ENCODE peak calls at places on chromosome 6, in nine cellular contexts. P, A, W, K, G, C, X, B and V are unnamed samples.
A peak's percentile ranks its signal among the peaks of the same experiment; 100 is the strongest.

GRCh38 chr6:52647199-52647598 is 23.7 kb upstream of the TMEM14A start:
- DNase-seq in P (no peak), A (no peak), W (no peak), K (no peak), G (peak; percentile 78), C (no peak), X (no peak), B (no peak), V (no peak)

GRCh38 chr6:153595903-153596302 is 443.1 kb upstream of the OPRM1 start:
- DNase-seq in P (no peak), A (no peak), W (no peak), K (no peak), G (peak; percentile 59), C (no peak), X (no peak), B (no peak), V (no peak)

GRCh38 chr6:145964948-145965366 is 799 bp upstream of the SHPRH start:
- DNase-seq in P (no peak), A (no peak), W (no peak), K (no peak), G (peak; percentile 16), C (no peak), X (no peak), B (no peak), V (no peak)

GRCh38 chr6:38542031-38542430 is 97.7 kb downstream of the BTBD9 start:
- DNase-seq in P (no peak), A (no peak), W (no peak), K (no peak), G (no peak), C (no peak), X (no peak), B (no peak), V (no peak)

GRCh38 chr6:99822741-99823512 is 171.1 kb downstream of the MCHR2 start:
- DNase-seq in P (no peak), A (peak; percentile 55), W (no peak), K (no peak), G (peak; percentile 70), C (no peak), X (peak; percentile 22), B (no peak), V (no peak)

GRCh38 chr6:83815631-83816030 is 37.5 kb upstream of the RIPPLY2 start:
- DNase-seq in P (no peak), A (peak; percentile 3), W (no peak), K (no peak), G (peak; percentile 52), C (no peak), X (no peak), B (no peak), V (no peak)

GRCh38 chr6:77740380-77740779 is 87.5 kb downstream of the MEI4 start:
- DNase-seq in P (no peak), A (peak; percentile 22), W (no peak), K (no peak), G (peak; percentile 46), C (no peak), X (no peak), B (no peak), V (no peak)

GRCh38 chr6:113676972-113677371 is 180.2 kb upstream of the MARCKS start:
- DNase-seq in P (no peak), A (no peak), W (no peak), K (no peak), G (no peak), C (no peak), X (no peak), B (no peak), V (no peak)

GRCh38 chr6:2764610-2765165 is 505 bp upstream of the WRNIP1 start:
- DNase-seq in P (peak; percentile 63), A (peak; percentile 69), W (peak; percentile 74), K (no peak), G (peak; percentile 81), C (no peak), X (peak; percentile 75), B (peak; percentile 53), V (peak; percentile 75)

GRCh38 chr6:86423571-86423970 is 513.8 kb upstream of the HTR1E start:
- DNase-seq in P (no peak), A (no peak), W (no peak), K (no peak), G (no peak), C (no peak), X (no peak), B (no peak), V (no peak)

GRCh38 chr6:131840441-131840840 is 32.6 kb downstream of the ENPP1 start:
- DNase-seq in P (no peak), A (no peak), W (no peak), K (no peak), G (no peak), C (no peak), X (no peak), B (no peak), V (no peak)

GRCh38 chr6:89799111-89799510 is 20.5 kb downstream of the MDN1 start:
- DNase-seq in P (no peak), A (no peak), W (no peak), K (no peak), G (no peak), C (no peak), X (no peak), B (no peak), V (no peak)

GRCh38 chr6:70469965-70470364 is 56.7 kb downstream of the FAM135A start:
- DNase-seq in P (no peak), A (no peak), W (no peak), K (no peak), G (no peak), C (no peak), X (no peak), B (no peak), V (no peak)

GRCh38 chr6:153553627-153554026 is 422.5 kb upstream of the RGS17 start:
- DNase-seq in P (no peak), A (peak; percentile 2), W (no peak), K (no peak), G (peak; percentile 38), C (no peak), X (no peak), B (no peak), V (no peak)

GRCh38 chr6:38846844-38847243 is 131.7 kb downstream of the DNAH8 start:
- DNase-seq in P (no peak), A (no peak), W (no peak), K (no peak), G (peak; percentile 54), C (no peak), X (no peak), B (no peak), V (no peak)